ENCODE peak calls at places on chromosomes 16 and 17, in ten cellular contexts. G is HS-27A; V is LoVo; I is neural progenitor cell; S is CD8-positive, alpha-beta T cell; Q is astrocyte; F is GM04504; A is HTR-8/SVneo; X is upper lobe of left lung; C is nucleus accumbens. Y is an unnamed sample.

GRCh38 chr16:1048442-1049112 is 24.0 kb upstream of the SSTR5 start:
- DNase-seq in A (no peak), V (no peak), Q (no peak), S (no peak), G (no peak), F (no peak), X (no peak), C (peak), I (peak), Y (peak)

GRCh38 chr16:67163164-67163902 is 1.2 kb upstream of the HSF4 start:
- DNase-seq in V (no peak), Q (peak), C (peak), I (peak), F (no peak), X (no peak), A (no peak), S (no peak), G (no peak), Y (peak)

GRCh38 chr16:67230809-67231660 is 4.1 kb downstream of the TMEM208 start:
- DNase-seq in S (no peak), X (no peak), I (no peak), A (no peak), C (no peak), Q (no peak), V (no peak), F (no peak), G (no peak), Y (no peak)

GRCh38 chr17:59439261-59439660 is 107.8 kb downstream of the YPEL2 start:
- DNase-seq in G (no peak), F (no peak), C (no peak), I (no peak), V (no peak), X (no peak), S (no peak), A (no peak), Q (no peak), Y (no peak)

GRCh38 chr16:73197598-73197997 is 149.7 kb upstream of the ZFHX3 start:
- DNase-seq in I (no peak), G (no peak), Q (no peak), X (no peak), C (no peak), V (no peak), S (no peak), A (no peak), F (no peak), Y (no peak)

GRCh38 chr17:79742589-79742918 is 11.8 kb downstream of the ENPP7 start:
- DNase-seq in X (no peak), V (no peak), A (no peak), Q (no peak), F (no peak), S (no peak), C (no peak), G (no peak), I (no peak), Y (no peak)

GRCh38 chr17:56676807-56677206 is 83.3 kb downstream of the NOG start:
- DNase-seq in A (no peak), S (no peak), V (no peak), C (no peak), I (no peak), G (no peak), F (no peak), Q (no peak), X (no peak), Y (no peak)

GRCh38 chr17:8630227-8630801 is at the start of gene MYH10:
- DNase-seq in F (no peak), Q (no peak), G (no peak), C (peak), X (no peak), A (no peak), I (no peak), V (no peak), S (no peak), Y (no peak)

GRCh38 chr17:7686221-7687071 is 844 bp downstream of the TP53 start:
- DNase-seq in X (peak), V (peak), S (peak), F (peak), Q (peak), C (peak), I (peak), G (peak), A (peak), Y (peak)

GRCh38 chr16:85557976-85558589 is 55.0 kb upstream of the GSE1 start:
- DNase-seq in G (no peak), X (peak), S (no peak), Q (no peak), A (no peak), V (peak), I (no peak), C (no peak), F (no peak), Y (no peak)

GRCh38 chr17:73604476-73604875 is 39.8 kb downstream of the SDK2 start:
- DNase-seq in I (no peak), F (no peak), A (no peak), V (no peak), X (no peak), C (no peak), S (no peak), G (no peak), Q (no peak), Y (no peak)

GRCh38 chr16:49788936-49789335 is 67.0 kb downstream of the ZNF423 start:
- DNase-seq in F (no peak), A (no peak), C (no peak), Q (peak), I (no peak), V (no peak), S (no peak), X (no peak), G (no peak), Y (no peak)

GRCh38 chr16:28001642-28002041 is 61.9 kb downstream of the GSG1L start:
- DNase-seq in C (no peak), S (no peak), A (no peak), Q (no peak), F (no peak), G (no peak), X (no peak), I (no peak), V (no peak), Y (peak)

GRCh38 chr16:65667013-65667578 is 545.2 kb upstream of the CDH11 start:
- DNase-seq in X (no peak), V (peak), I (peak), A (no peak), G (no peak), F (peak), Q (peak), S (no peak), C (no peak), Y (no peak)

GRCh38 chr16:52953215-52953614 is 99.5 kb downstream of the CHD9NB start:
- DNase-seq in Q (no peak), C (no peak), V (no peak), G (no peak), X (no peak), A (no peak), I (no peak), F (no peak), S (no peak), Y (no peak)

GRCh38 chr16:2724088-2724676 is 4.2 kb upstream of the PRSS27 start:
- DNase-seq in I (no peak), V (no peak), F (no peak), G (no peak), C (no peak), A (no peak), S (no peak), Q (no peak), X (no peak), Y (no peak)

GRCh38 chr17:28426081-28426519 is 20.1 kb upstream of the SLC46A1 start:
- DNase-seq in Q (no peak), X (no peak), V (no peak), I (peak), G (no peak), C (no peak), A (peak), F (no peak), S (no peak), Y (no peak)

GRCh38 chr17:80290199-80290598 is 29.5 kb downstream of the RNF213 start:
- DNase-seq in I (no peak), A (no peak), S (no peak), G (no peak), X (no peak), V (no peak), C (no peak), Q (no peak), F (no peak), Y (no peak)

GRCh38 chr16:72644911-72645310 is 403.0 kb downstream of the ZFHX3 start:
- DNase-seq in G (no peak), A (no peak), C (no peak), F (no peak), X (no peak), V (no peak), S (no peak), Q (no peak), I (no peak), Y (no peak)

GRCh38 chr16:19003935-19004334 is 20.2 kb downstream of the TMC7 start:
- DNase-seq in V (no peak), G (no peak), A (no peak), I (no peak), F (no peak), X (no peak), S (no peak), Q (no peak), C (no peak), Y (no peak)

GRCh38 chr17:80195671-80196529 is 24.2 kb downstream of the SGSH start:
- DNase-seq in I (peak), F (no peak), C (no peak), S (peak), A (peak), V (peak), Q (no peak), X (no peak), G (no peak), Y (no peak)

GRCh38 chr17:64146418-64147109 is 16.6 kb upstream of the ERN1 start:
- DNase-seq in Q (peak), S (peak), I (peak), X (peak), G (no peak), V (peak), A (peak), F (no peak), C (peak), Y (peak)

GRCh38 chr17:35790826-35791225 is 4.6 kb downstream of the MMP28 start:
- DNase-seq in F (no peak), Q (no peak), G (no peak), S (no peak), C (no peak), A (no peak), X (peak), I (no peak), V (no peak), Y (no peak)

GRCh38 chr16:55944377-55944802 is 69.2 kb upstream of the CES5A start:
- DNase-seq in S (peak), Q (peak), G (peak), I (peak), X (peak), A (peak), C (peak), V (peak), F (peak), Y (peak)

GRCh38 chr17:78599419-78599818 is 22.2 kb upstream of the DNAH17 start:
- DNase-seq in I (no peak), A (no peak), G (no peak), Q (no peak), C (no peak), S (no peak), X (no peak), V (no peak), F (no peak), Y (no peak)

GRCh38 chr16:24991349-24991748 is 23.8 kb downstream of the ARHGAP17 start:
- DNase-seq in A (no peak), C (no peak), G (no peak), V (no peak), X (no peak), F (no peak), Q (no peak), I (no peak), S (no peak), Y (no peak)

GRCh38 chr16:72992142-72992601 is 55.8 kb downstream of the ZFHX3 start:
- DNase-seq in I (peak), X (no peak), Q (no peak), G (no peak), V (no peak), S (no peak), A (no peak), C (no peak), F (no peak), Y (no peak)

GRCh38 chr17:13346996-13347762 is 254.6 kb downstream of the HS3ST3A1 start:
- DNase-seq in G (peak), I (no peak), Q (peak), V (peak), S (no peak), C (peak), X (no peak), A (no peak), F (peak), Y (no peak)

Y was measured in heart left ventricle.